ENCODE peak calls at places on chromosomes 2 and 18, in five cellular contexts. C, D, N, G and Y are unnamed samples.

GRCh38 chr2:109124982-109125594 is 3.9 kb upstream of the SH3RF3 start:
- DNase-seq in C (no peak), D (no peak), N (no peak), G (peak; percentile 63), Y (no peak)

GRCh38 chr18:59002974-59003594 is 136.6 kb upstream of the SEC11C start:
- DNase-seq in D (no peak), N (no peak), C (no peak), G (no peak), Y (no peak)

GRCh38 chr18:58225101-58225500 is 181.1 kb downstream of the NEDD4L start:
- DNase-seq in D (peak; percentile 71), G (no peak), N (no peak), C (no peak), Y (no peak)

GRCh38 chr2:220775856-220776467 is 796.1 kb downstream of the EPHA4 start:
- DNase-seq in N (no peak), G (no peak), D (no peak), C (no peak), Y (no peak)

GRCh38 chr2:170949415-170949814 is 20.4 kb downstream of the GORASP2 start:
- DNase-seq in G (no peak), C (no peak), N (no peak), D (no peak), Y (no peak)

GRCh38 chr2:142140434-142140845 is 9.6 kb upstream of the LRP1B start:
- DNase-seq in G (no peak), N (peak; percentile 12), D (no peak), C (peak; percentile 6), Y (peak; percentile 19)

GRCh38 chr2:199668648-199669047 is 182.3 kb downstream of the FTCDNL1 start:
- DNase-seq in G (no peak), N (no peak), D (no peak), C (no peak), Y (no peak)

GRCh38 chr2:98637401-98638144 is 29.2 kb downstream of the UNC50 start:
- DNase-seq in C (no peak), D (peak; percentile 67), N (no peak), G (no peak), Y (no peak)

GRCh38 chr2:94996401-94997100 is 29.0 kb upstream of the MAL start:
- DNase-seq in N (no peak), G (no peak), D (no peak), C (no peak), Y (no peak)

GRCh38 chr2:68185541-68186164 is 28.0 kb downstream of the PNO1 start:
- DNase-seq in N (peak; percentile 52), C (peak; percentile 81), G (peak; percentile 44), D (peak; percentile 28), Y (peak; percentile 62)

GRCh38 chr2:220544049-220544448 is 916.6 kb downstream of the SLC4A3 start:
- DNase-seq in G (no peak), D (no peak), N (no peak), C (no peak), Y (no peak)

GRCh38 chr2:138430181-138430580 is 71.4 kb upstream of the SPOPL start:
- DNase-seq in N (no peak), C (no peak), G (no peak), D (no peak), Y (no peak)

GRCh38 chr2:163878718-163879117 is 142.9 kb upstream of the FIGN start:
- DNase-seq in N (peak; percentile 59), C (peak; percentile 5), D (no peak), G (peak; percentile 21), Y (peak; percentile 12)

GRCh38 chr2:70381821-70382220 is 80.0 kb upstream of the FAM136A start:
- DNase-seq in G (peak; percentile 32), C (no peak), D (no peak), N (no peak), Y (no peak)

GRCh38 chr2:233360771-233361176 is 6.5 kb downstream of the DGKD start:
- DNase-seq in C (peak; percentile 61), N (peak; percentile 43), G (no peak), D (no peak), Y (no peak)

GRCh38 chr2:186879312-186879711 is 30.3 kb upstream of the ZSWIM2 start:
- DNase-seq in N (no peak), G (no peak), D (no peak), C (no peak), Y (no peak)

GRCh38 chr2:127347734-127348392 is 39.9 kb downstream of the MAP3K2 start:
- DNase-seq in N (no peak), G (no peak), D (no peak), C (no peak), Y (no peak)

GRCh38 chr2:162579986-162580385 is 236.1 kb downstream of the GCA start:
- DNase-seq in C (no peak), G (no peak), D (no peak), N (peak; percentile 99), Y (no peak)

GRCh38 chr2:220209093-220209492 is 581.7 kb downstream of the SLC4A3 start:
- DNase-seq in G (no peak), D (no peak), N (no peak), C (no peak), Y (no peak)

GRCh38 chr2:169131587-169132512 is 62.5 kb downstream of the DHRS9 start:
- DNase-seq in C (peak; percentile 63), D (peak; percentile 15), N (peak; percentile 40), G (peak; percentile 51), Y (peak; percentile 77)

GRCh38 chr2:157261199-157261782 is 3.8 kb downstream of the GALNT5 start:
- DNase-seq in G (peak; percentile 0), N (no peak), D (no peak), C (peak; percentile 99), Y (peak; percentile 89)

GRCh38 chr2:157986761-157987160 is 110.6 kb upstream of the ACVR1 start:
- DNase-seq in N (no peak), G (no peak), C (no peak), D (no peak), Y (no peak)

GRCh38 chr2:222904557-222905258 is 43.9 kb downstream of the ACSL3 start:
- DNase-seq in C (no peak), D (no peak), N (no peak), G (no peak), Y (no peak)

GRCh38 chr2:20616341-20616871 is 34.5 kb downstream of the HS1BP3 start:
- DNase-seq in D (no peak), N (no peak), G (no peak), C (no peak), Y (no peak)

GRCh38 chr2:233419626-233420431 is 65.5 kb downstream of the DGKD start:
- DNase-seq in N (no peak), G (no peak), C (no peak), D (peak; percentile 52), Y (no peak)

GRCh38 chr2:66228128-66228547 is 206.8 kb upstream of the MEIS1 start:
- DNase-seq in C (no peak), D (no peak), G (no peak), N (no peak), Y (no peak)

GRCh38 chr2:37457401-37457901 is 113.0 kb downstream of the QPCT start:
- DNase-seq in G (no peak), N (no peak), C (no peak), D (no peak), Y (no peak)

GRCh38 chr18:48828713-48829442 is 121.9 kb downstream of the SMAD7 start:
- DNase-seq in C (peak; percentile 86), D (no peak), N (no peak), G (peak; percentile 70), Y (no peak)

GRCh38 chr2:203328735-203329549 is 748 bp downstream of the ABI2 start:
- DNase-seq in D (no peak), N (peak; percentile 20), C (peak; percentile 68), G (peak; percentile 73), Y (no peak)

GRCh38 chr2:100639588-100640195 is 76.9 kb downstream of the PDCL3 start:
- DNase-seq in C (no peak), N (no peak), G (no peak), D (no peak), Y (no peak)

GRCh38 chr2:100640329-100641114 is 77.7 kb downstream of the PDCL3 start:
- DNase-seq in G (no peak), N (no peak), D (no peak), C (no peak), Y (no peak)

GRCh38 chr2:100642425-100642824 is 79.6 kb downstream of the PDCL3 start:
- DNase-seq in N (no peak), D (no peak), C (no peak), G (no peak), Y (no peak)

GRCh38 chr2:100643459-100643858 is 80.7 kb downstream of the PDCL3 start:
- DNase-seq in N (no peak), D (no peak), C (no peak), G (no peak), Y (no peak)

GRCh38 chr2:100641115-100641415 is 78.3 kb downstream of the PDCL3 start:
- DNase-seq in D (no peak), C (no peak), N (no peak), G (no peak), Y (no peak)
- TF ChIP-seq REST in D (no peak), C (no peak), N (no peak), G (no peak), Y (no peak)

GRCh38 chr18:78672862-78673446 is 306.7 kb upstream of the SALL3 start:
- DNase-seq in N (no peak), C (peak; percentile 1), D (no peak), G (no peak), Y (no peak)
- TF ChIP-seq ZBTB33 in N (no peak), C (no peak), D (no peak), G (no peak), Y (no peak)

GRCh38 chr2:71462056-71462605 is 8.8 kb downstream of the DYSF start:
- DNase-seq in G (no peak), D (no peak), N (no peak), C (no peak), Y (no peak)

GRCh38 chr2:71460595-71461303 is 7.4 kb downstream of the DYSF start:
- DNase-seq in N (no peak), G (peak; percentile 74), D (no peak), C (peak; percentile 12), Y (peak; percentile 32)

GRCh38 chr2:71460056-71460455 is 6.7 kb downstream of the DYSF start:
- DNase-seq in C (no peak), D (no peak), G (no peak), N (no peak), Y (no peak)

GRCh38 chr2:71462641-71463341 is 9.4 kb downstream of the DYSF start:
- DNase-seq in D (no peak), N (no peak), C (no peak), G (no peak), Y (no peak)

GRCh38 chr2:71461304-71461671 is 7.9 kb downstream of the DYSF start:
- DNase-seq in N (no peak), D (no peak), G (no peak), C (no peak), Y (no peak)
- TF ChIP-seq YY1 in N (no peak), D (no peak), G (no peak), C (no peak), Y (no peak)

GRCh38 chr18:21933931-21934765 is 193.6 kb downstream of the MIB1 start:
- DNase-seq in G (no peak), D (no peak), C (no peak), N (no peak), Y (no peak)

GRCh38 chr18:21930177-21930576 is 189.6 kb downstream of the MIB1 start:
- DNase-seq in G (no peak), C (no peak), N (no peak), D (no peak), Y (no peak)

GRCh38 chr18:21928925-21929324 is 188.3 kb downstream of the MIB1 start:
- DNase-seq in C (peak; percentile 10), N (no peak), D (no peak), G (no peak), Y (no peak)

DNA sequence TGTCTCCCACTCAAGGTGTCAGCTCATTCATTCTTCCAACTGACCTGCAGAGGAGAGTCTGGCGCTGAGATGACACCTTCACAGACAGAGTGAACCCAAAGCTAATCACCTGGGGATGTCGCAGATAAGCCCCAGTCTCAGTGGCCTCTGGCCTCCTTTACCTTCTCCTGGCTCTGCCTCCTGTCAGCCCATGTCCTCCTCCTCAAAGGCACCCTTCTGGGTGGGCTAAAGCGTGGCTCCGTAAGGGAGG is 194.1 kb downstream of the MIB1 start:
- DNase-seq in C (no peak), D (no peak), N (no peak), G (no peak), Y (no peak)
- TF ChIP-seq REST in C (no peak), D (no peak), N (no peak), G (no peak), Y (no peak)